ENCODE peak calls at places on chromosomes 6 and 20, in eight cellular contexts. Z, W, B, Y, A, I, N and U are unnamed samples.
A peak's percentile ranks its signal among the peaks of the same experiment; 100 is the strongest.

GRCh38 chr6:154529957-154530356 is 19.5 kb upstream of the CNKSR3 start:
- DNase-seq in B (no peak), A (no peak), W (no peak), Z (no peak), Y (no peak), N (no peak), I (no peak), U (no peak)

GRCh38 chr6:79631800-79632172 is 657 bp downstream of the SH3BGRL2 start:
- DNase-seq in B (no peak), N (no peak), Y (no peak), I (no peak), A (no peak), Z (peak; percentile 7), W (no peak), U (no peak)

GRCh38 chr6:119426619-119427018 is 77.1 kb upstream of the MAN1A1 start:
- DNase-seq in B (no peak), W (no peak), Y (no peak), N (no peak), A (no peak), Z (no peak), I (no peak), U (no peak)

GRCh38 chr20:50731930-50732690 is 730 bp downstream of the PARD6B start:
- DNase-seq in A (peak; percentile 9), Z (no peak), B (no peak), N (no peak), I (no peak), Y (peak; percentile 73), W (no peak), U (no peak)

GRCh38 chr6:160116411-160116810 is 5.2 kb upstream of the SLC22A1 start:
- DNase-seq in Z (no peak), W (no peak), A (no peak), Y (no peak), N (no peak), I (no peak), B (no peak), U (peak; percentile 51)

GRCh38 chr6:27214126-27214601 is 33.3 kb upstream of the PRSS16 start:
- DNase-seq in N (no peak), W (no peak), Z (no peak), A (peak; percentile 8), I (no peak), Y (no peak), B (no peak), U (no peak)

GRCh38 chr6:31143148-31143547 is 4.3 kb upstream of the PSORS1C2 start:
- DNase-seq in Z (peak; percentile 66), B (no peak), I (no peak), A (no peak), Y (peak; percentile 94), W (peak; percentile 45), N (peak; percentile 56), U (no peak)

GRCh38 chr20:63071541-63072181 is 64.9 kb upstream of the BHLHE23 start:
- DNase-seq in A (peak; percentile 25), B (no peak), W (peak; percentile 55), Y (peak; percentile 98), Z (peak; percentile 11), I (no peak), N (peak; percentile 12), U (no peak)

GRCh38 chr6:141764388-141764787 is 368.3 kb upstream of the GJE1 start:
- DNase-seq in W (no peak), N (no peak), B (no peak), Z (no peak), I (no peak), A (no peak), Y (no peak), U (no peak)

GRCh38 chr6:119240257-119241123 is 109.1 kb downstream of the MAN1A1 start:
- DNase-seq in Z (no peak), A (no peak), B (no peak), I (no peak), W (peak; percentile 29), N (no peak), Y (peak; percentile 6), U (no peak)

GRCh38 chr20:38871560-38871953 is 54.7 kb upstream of the FAM83D start:
- DNase-seq in B (no peak), N (no peak), I (no peak), A (no peak), Z (no peak), W (no peak), Y (no peak), U (no peak)

GRCh38 chr6:16800942-16801341 is 39.7 kb upstream of the ATXN1 start:
- DNase-seq in Y (no peak), W (peak; percentile 28), B (no peak), Z (peak; percentile 56), N (no peak), A (peak; percentile 26), I (no peak), U (no peak)

GRCh38 chr6:125658759-125659431 is 90.5 kb upstream of the HEY2 start:
- DNase-seq in W (peak; percentile 23), Z (no peak), I (no peak), A (no peak), Y (no peak), B (no peak), N (no peak), U (no peak)

GRCh38 chr6:107314644-107315043 is 144.7 kb downstream of the PDSS2 start:
- DNase-seq in Z (no peak), N (no peak), Y (no peak), W (no peak), I (no peak), B (no peak), A (no peak), U (no peak)

GRCh38 chr6:7086488-7086887 is 21.3 kb upstream of the RREB1 start:
- DNase-seq in B (no peak), Z (peak; percentile 32), W (no peak), Y (no peak), I (peak; percentile 5), N (no peak), A (peak; percentile 56), U (peak; percentile 75)

GRCh38 chr6:53623497-53623896 is 42.1 kb downstream of the KLHL31 start:
- DNase-seq in B (no peak), N (no peak), Y (no peak), Z (peak; percentile 64), A (no peak), I (no peak), W (peak; percentile 77), U (no peak)

GRCh38 chr6:128713461-128713860 is 169.5 kb upstream of the LAMA2 start:
- DNase-seq in B (no peak), Y (no peak), Z (peak; percentile 49), N (no peak), W (no peak), I (no peak), A (no peak), U (no peak)

GRCh38 chr6:4280721-4281120 is 145.3 kb upstream of the ECI2 start:
- DNase-seq in B (no peak), I (no peak), W (peak; percentile 93), N (peak; percentile 72), A (no peak), Z (peak; percentile 66), Y (no peak), U (no peak)

GRCh38 chr6:75266716-75267291 is 17.8 kb downstream of the TMEM30A start:
- DNase-seq in Y (no peak), B (no peak), I (no peak), W (peak; percentile 66), Z (peak; percentile 80), N (peak; percentile 50), A (no peak), U (no peak)